ENCODE peak calls at places on chromosomes 13 and 19, in four cellular contexts. O is H1, Z is A549, X is K562. N is an unnamed sample.

GRCh38 chr19:13881231-13881691 is 4.3 kb downstream of the NANOS3 start:
- DNase-seq in Z (no peak), X (no peak), O (no peak), N (peak)

GRCh38 chr13:94674609-94675348 is 37.6 kb downstream of the SOX21 start:
- DNase-seq in Z (peak), O (peak), X (peak), N (peak)

GRCh38 chr19:1173845-1174809 is at the start of gene SBNO2:
- DNase-seq in O (peak), Z (peak), X (peak), N (peak)

GRCh38 chr19:53977429-53977990 is 13.9 kb upstream of the CACNG6 start:
- DNase-seq in X (peak), O (peak), Z (peak), N (peak)

GRCh38 chr19:39195755-39196154 is 1.0 kb upstream of the NCCRP1 start:
- DNase-seq in Z (no peak), X (no peak), O (no peak), N (no peak)

GRCh38 chr13:113548778-113549621 is 35.6 kb upstream of the TFDP1 start:
- DNase-seq in X (peak), O (peak), Z (no peak), N (no peak)

GRCh38 chr19:33394723-33395560 is 21.4 kb downstream of the CEBPG start:
- DNase-seq in Z (no peak), X (no peak), O (no peak), N (no peak)

GRCh38 chr13:58406545-58406944 is 775.0 kb downstream of the PCDH17 start:
- DNase-seq in X (no peak), Z (no peak), O (no peak), N (no peak)

GRCh38 chr13:36297259-36297599 is 385 bp downstream of the CCDC169 start:
- DNase-seq in X (no peak), O (no peak), Z (peak), N (no peak)

GRCh38 chr13:72201726-72202125 is 334.7 kb upstream of the DACH1 start:
- DNase-seq in X (no peak), Z (no peak), O (no peak), N (no peak)

GRCh38 chr13:92677571-92677970 is 549.0 kb upstream of the GPC6 start:
- DNase-seq in Z (no peak), X (no peak), O (no peak), N (no peak)

GRCh38 chr19:11737964-11738745 is 591 bp downstream of the ZNF823 start:
- DNase-seq in Z (no peak), X (peak), O (peak), N (peak)

GRCh38 chr19:16372065-16372915 is 47.7 kb downstream of the KLF2 start:
- DNase-seq in O (no peak), Z (no peak), X (no peak), N (no peak)

GRCh38 chr19:42286349-42287016 is 15.4 kb upstream of the PRR19 start:
- DNase-seq in X (peak), O (no peak), Z (no peak), N (no peak)

GRCh38 chr13:79647518-79647917 is 166.6 kb downstream of the NDFIP2 start:
- DNase-seq in X (no peak), Z (no peak), O (no peak), N (no peak)

GRCh38 chr13:43364210-43365041 is 341.0 kb downstream of the DNAJC15 start:
- DNase-seq in X (no peak), Z (no peak), O (no peak), N (no peak)

GRCh38 chr19:30046522-30046921 is 104.5 kb downstream of the URI1 start:
- DNase-seq in X (no peak), Z (no peak), O (no peak), N (no peak)

GRCh38 chr19:38388310-38389100 is at the start of gene SPRED3:
- DNase-seq in Z (peak), O (peak), X (no peak), N (no peak)

GRCh38 chr13:38970380-38971051 is 20.1 kb downstream of the STOML3 start:
- DNase-seq in O (no peak), X (no peak), Z (no peak), N (no peak)

GRCh38 chr13:92838786-92839185 is 387.8 kb upstream of the GPC6 start:
- DNase-seq in O (no peak), X (no peak), Z (no peak), N (peak)

GRCh38 chr13:99425485-99426341 is 75.6 kb upstream of the TM9SF2 start:
- DNase-seq in Z (no peak), O (no peak), X (no peak), N (no peak)

GRCh38 chr19:39270091-39270871 is 2.1 kb downstream of the IFNL2 start:
- DNase-seq in O (no peak), Z (no peak), X (no peak), N (no peak)

GRCh38 chr19:54164369-54165068 is 5.0 kb upstream of the LENG1 start:
- DNase-seq in O (peak), X (peak), Z (peak), N (no peak)

GRCh38 chr13:34913040-34913439 is 29.0 kb upstream of the NBEA start:
- DNase-seq in O (peak), Z (no peak), X (no peak), N (no peak)

GRCh38 chr13:41455725-41456419 is 1.5 kb upstream of the RGCC start:
- DNase-seq in X (no peak), O (no peak), Z (no peak), N (no peak)

GRCh38 chr19:53991224-53992113 is at the start of gene CACNG6:
- DNase-seq in Z (peak), O (peak), X (no peak), N (no peak)

GRCh38 chr13:22311734-22312404 is 641.0 kb downstream of the FGF9 start:
- DNase-seq in X (no peak), O (no peak), Z (no peak), N (no peak)

GRCh38 chr19:48674921-48675824 is 2.4 kb upstream of the NTN5 start:
- DNase-seq in Z (peak), O (peak), X (peak), N (peak)

GRCh38 chr13:33284916-33285315 is 639 bp downstream of the STARD13 start:
- DNase-seq in O (no peak), X (no peak), Z (no peak), N (peak)

GRCh38 chr19:7540761-7541480 is 5.4 kb downstream of the PNPLA6 start:
- DNase-seq in O (peak), X (peak), Z (no peak), N (no peak)

GRCh38 chr13:71252191-71252704 is 614.8 kb downstream of the DACH1 start:
- DNase-seq in X (no peak), O (no peak), Z (no peak), N (no peak)

GRCh38 chr19:37583340-37583739 is 11.3 kb downstream of the ZNF571 start:
- DNase-seq in X (no peak), O (no peak), Z (no peak), N (no peak)

GRCh38 chr13:37984357-37984756 is 114.8 kb upstream of the TRPC4 start:
- DNase-seq in X (no peak), O (no peak), Z (no peak), N (peak)

GRCh38 chr13:85590231-85590931 is 208.8 kb downstream of the SLITRK6 start:
- DNase-seq in O (no peak), X (no peak), Z (no peak), N (no peak)
- TF ChIP-seq RNF2 in O (no peak), X (no peak), Z (no peak), N (no peak)

DNA sequence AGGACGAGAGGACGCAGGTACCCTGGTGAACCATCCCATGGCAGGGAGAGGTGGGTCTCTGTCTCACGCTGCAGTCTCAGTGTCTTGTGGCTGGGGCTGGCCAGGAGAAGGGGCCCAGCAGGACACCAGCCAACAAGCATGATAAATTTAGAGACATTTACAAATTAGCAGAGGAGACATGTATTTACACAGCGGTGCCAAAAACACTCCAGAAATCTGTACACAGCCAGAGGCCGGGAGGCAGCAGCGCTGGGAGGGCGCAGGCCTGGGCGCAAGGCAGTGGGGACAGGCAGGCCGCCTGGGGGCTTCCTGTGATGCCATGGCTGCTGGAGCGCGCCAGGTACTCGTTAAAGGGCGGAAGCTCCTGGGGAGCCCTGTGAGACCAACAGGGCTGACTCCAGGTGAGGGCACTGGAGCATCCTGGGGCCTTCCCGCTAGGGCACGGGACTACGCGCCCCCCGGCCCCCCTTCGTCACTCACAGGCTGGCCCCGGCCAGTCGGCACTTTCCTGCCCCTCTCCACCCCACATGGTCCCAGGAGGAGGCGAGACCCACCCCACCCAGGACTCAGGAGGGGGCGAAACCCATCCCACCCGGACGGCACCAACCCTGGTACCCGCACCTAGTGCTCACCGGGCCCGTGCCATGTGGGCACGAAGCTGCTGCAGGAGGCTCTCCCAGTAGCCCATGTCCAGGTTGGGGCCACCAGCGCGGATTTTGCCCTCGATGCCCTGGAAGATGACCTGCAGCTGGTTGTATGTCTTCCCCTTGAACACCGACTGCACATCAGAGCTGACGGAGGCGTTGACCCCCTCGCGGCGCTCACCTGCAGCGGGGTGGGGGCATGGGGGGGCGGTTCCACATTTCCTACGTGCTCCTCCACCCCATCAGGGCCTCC is 7.3 kb upstream of the TBXA2R start:
- DNase-seq in X (no peak), O (no peak), Z (no peak), N (no peak)
- TF ChIP-seq RNF2 in X (no peak), O (no peak), Z (no peak), N (no peak)

DNA sequence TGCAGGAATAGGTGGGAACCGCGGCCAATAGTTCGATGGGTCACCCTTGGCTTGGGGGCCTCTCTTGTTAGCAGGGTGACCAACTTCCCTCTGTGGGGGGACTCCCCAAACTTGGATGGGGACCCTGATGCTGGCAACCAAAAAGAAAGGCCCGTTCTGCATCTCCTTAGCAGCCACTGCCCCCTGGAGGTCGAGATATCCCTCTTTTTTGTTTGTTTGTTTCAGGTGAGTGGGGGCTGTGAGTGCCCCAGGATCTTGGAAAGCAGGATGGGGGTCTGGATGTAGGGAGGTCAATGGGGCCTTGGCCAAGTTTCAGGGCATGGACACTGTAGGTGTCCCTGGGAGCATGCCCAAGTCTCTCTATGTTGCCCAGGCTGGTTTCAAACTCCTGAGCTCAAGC is 7.7 kb upstream of the CRTC1 start:
- DNase-seq in O (peak), X (peak), Z (no peak), N (no peak)
- TF ChIP-seq RNF2 in O (no peak), X (no peak), Z (no peak), N (no peak)

GRCh38 chr19:15195987-15196682 is 4.7 kb downstream of the NOTCH3 start:
- DNase-seq in Z (no peak), X (no peak), O (peak), N (no peak)
- TF ChIP-seq RNF2 in Z (no peak), X (no peak), O (no peak), N (no peak)

GRCh38 chr13:62829476-62829875 is 1413.8 kb upstream of the PCDH20 start:
- DNase-seq in O (no peak), X (no peak), Z (no peak), N (no peak)
- TF ChIP-seq RNF2 in O (no peak), X (no peak), Z (no peak), N (no peak)

GRCh38 chr19:8600064-8600463 is 10.5 kb downstream of the ADAMTS10 start:
- DNase-seq in Z (no peak), X (no peak), O (no peak), N (no peak)
- TF ChIP-seq RNF2 in Z (no peak), X (no peak), O (no peak), N (no peak)

DNA sequence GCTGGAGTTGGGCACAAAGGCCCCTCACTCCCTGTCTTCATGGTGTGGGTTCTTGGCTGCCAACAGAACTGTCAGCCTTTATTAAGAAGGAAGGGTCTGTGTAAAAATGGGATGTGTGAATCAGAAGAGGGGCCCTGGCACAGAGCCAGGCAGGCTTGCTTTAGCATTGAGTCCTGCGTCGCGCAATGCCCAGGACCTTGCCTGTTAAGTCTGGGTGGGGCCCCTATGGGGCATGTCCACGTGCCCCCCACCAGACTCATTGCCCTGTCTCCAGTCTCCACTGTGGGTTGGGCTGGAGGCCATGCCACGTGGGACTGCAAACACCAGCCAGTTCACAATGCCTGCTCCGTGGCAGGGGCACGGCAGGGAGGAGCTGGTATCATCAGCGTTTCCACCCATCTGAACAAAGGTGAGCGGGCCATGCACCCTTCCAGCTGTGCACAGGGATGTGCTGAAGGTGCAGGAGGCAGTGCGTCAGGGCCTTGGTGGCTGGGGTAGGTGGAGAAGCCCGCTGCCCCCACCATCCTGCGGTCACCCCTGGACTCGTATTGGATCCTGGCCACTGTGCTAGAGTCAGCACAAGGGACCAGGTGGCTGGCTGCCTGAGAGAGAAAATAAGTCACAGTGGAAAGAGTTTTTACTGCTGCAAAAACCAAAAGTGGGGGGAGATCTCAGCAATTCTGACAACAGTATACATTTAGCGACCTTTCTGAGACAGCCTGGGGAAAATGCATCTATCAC is 84.6 kb downstream of the SLC7A1 start:
- DNase-seq in X (no peak), Z (no peak), O (no peak), N (no peak)
- TF ChIP-seq RNF2 in X (no peak), Z (no peak), O (no peak), N (no peak)